ENCODE peak calls at places on chromosome 1, in six cellular contexts. One of them, this sample, is unnamed.

GRCh38 chr1:157969693-157970485 is 23.6 kb upstream of the KIRREL1 start:
- DNase-seq in mammary epithelial cell: peak; percentile 90
- DNase-seq in astrocyte: peak; percentile 82
- DNase-seq in Caco-2: peak; percentile 42
- DNase-seq in BJ: peak; percentile 55
- DNase-seq in kidney epithelial cell: no peak
- DNase-seq in this sample: peak; percentile 91

GRCh38 chr1:150820710-150821521 is 12.9 kb upstream of the CTSK start:
- DNase-seq in Caco-2: no peak
- DNase-seq in astrocyte: no peak
- DNase-seq in mammary epithelial cell: peak; percentile 23
- DNase-seq in BJ: no peak
- DNase-seq in kidney epithelial cell: no peak
- DNase-seq in this sample: peak; percentile 77

GRCh38 chr1:147821883-147822282 is 61.5 kb upstream of the GJA5 start:
- DNase-seq in astrocyte: peak; percentile 6
- DNase-seq in Caco-2: no peak
- DNase-seq in mammary epithelial cell: no peak
- DNase-seq in BJ: peak; percentile 35
- DNase-seq in kidney epithelial cell: no peak
- DNase-seq in this sample: no peak

GRCh38 chr1:79568411-79568810 is 561.9 kb upstream of the ADGRL4 start:
- DNase-seq in kidney epithelial cell: no peak
- DNase-seq in Caco-2: no peak
- DNase-seq in astrocyte: peak; percentile 13
- DNase-seq in mammary epithelial cell: peak; percentile 12
- DNase-seq in BJ: no peak
- DNase-seq in this sample: peak; percentile 52

GRCh38 chr1:234989019-234989418 is 139.6 kb downstream of the TOMM20 start:
- DNase-seq in BJ: no peak
- DNase-seq in Caco-2: no peak
- DNase-seq in kidney epithelial cell: no peak
- DNase-seq in astrocyte: no peak
- DNase-seq in mammary epithelial cell: no peak
- DNase-seq in this sample: no peak

GRCh38 chr1:218371927-218372672 is 27.0 kb downstream of the TGFB2 start:
- DNase-seq in mammary epithelial cell: no peak
- DNase-seq in BJ: peak; percentile 52
- DNase-seq in kidney epithelial cell: no peak
- DNase-seq in astrocyte: peak; percentile 70
- DNase-seq in Caco-2: no peak
- DNase-seq in this sample: no peak

GRCh38 chr1:202565890-202566289 is 144.4 kb downstream of the SYT2 start:
- DNase-seq in kidney epithelial cell: no peak
- DNase-seq in Caco-2: no peak
- DNase-seq in astrocyte: no peak
- DNase-seq in BJ: no peak
- DNase-seq in mammary epithelial cell: no peak
- DNase-seq in this sample: no peak

GRCh38 chr1:2967881-2968280 is 53.4 kb upstream of the ACTRT2 start:
- DNase-seq in BJ: no peak
- DNase-seq in Caco-2: no peak
- DNase-seq in astrocyte: no peak
- DNase-seq in mammary epithelial cell: no peak
- DNase-seq in kidney epithelial cell: no peak
- DNase-seq in this sample: no peak

GRCh38 chr1:45014403-45015028 is 2.5 kb downstream of the UROD start:
- DNase-seq in mammary epithelial cell: peak; percentile 49
- DNase-seq in BJ: no peak
- DNase-seq in kidney epithelial cell: peak; percentile 54
- DNase-seq in astrocyte: peak; percentile 55
- DNase-seq in Caco-2: peak; percentile 76
- DNase-seq in this sample: peak; percentile 69

GRCh38 chr1:147752531-147752930 is 7.9 kb downstream of the GJA5 start:
- DNase-seq in Caco-2: no peak
- DNase-seq in mammary epithelial cell: no peak
- DNase-seq in astrocyte: no peak
- DNase-seq in BJ: no peak
- DNase-seq in kidney epithelial cell: no peak
- DNase-seq in this sample: no peak

GRCh38 chr1:9960705-9961562 is 17.7 kb downstream of the NMNAT1 start:
- DNase-seq in BJ: no peak
- DNase-seq in Caco-2: no peak
- DNase-seq in astrocyte: no peak
- DNase-seq in kidney epithelial cell: no peak
- DNase-seq in mammary epithelial cell: no peak
- DNase-seq in this sample: no peak

GRCh38 chr1:199855580-199855979 is 171.9 kb upstream of the NR5A2 start:
- DNase-seq in BJ: no peak
- DNase-seq in mammary epithelial cell: peak; percentile 80
- DNase-seq in kidney epithelial cell: no peak
- DNase-seq in astrocyte: peak; percentile 60
- DNase-seq in Caco-2: no peak
- DNase-seq in this sample: peak; percentile 94

GRCh38 chr1:229756666-229757065 is 130.6 kb downstream of the URB2 start:
- DNase-seq in astrocyte: peak; percentile 92
- DNase-seq in Caco-2: no peak
- DNase-seq in kidney epithelial cell: peak; percentile 96
- DNase-seq in mammary epithelial cell: peak; percentile 68
- DNase-seq in BJ: peak; percentile 51
- DNase-seq in this sample: peak; percentile 53

GRCh38 chr1:3869751-3870301 is 12.6 kb downstream of the DFFB start:
- DNase-seq in Caco-2: peak; percentile 47
- DNase-seq in BJ: no peak
- DNase-seq in astrocyte: no peak
- DNase-seq in kidney epithelial cell: no peak
- DNase-seq in mammary epithelial cell: no peak
- DNase-seq in this sample: no peak

GRCh38 chr1:101290922-101291561 is 54.2 kb downstream of the S1PR1 start:
- DNase-seq in Caco-2: no peak
- DNase-seq in BJ: no peak
- DNase-seq in mammary epithelial cell: no peak
- DNase-seq in astrocyte: no peak
- DNase-seq in kidney epithelial cell: no peak
- DNase-seq in this sample: no peak

GRCh38 chr1:85578321-85579295 is 2.0 kb upstream of the CCN1 start:
- DNase-seq in astrocyte: peak; percentile 99
- DNase-seq in kidney epithelial cell: no peak
- DNase-seq in BJ: peak; percentile 97
- DNase-seq in Caco-2: no peak
- DNase-seq in mammary epithelial cell: no peak
- DNase-seq in this sample: no peak

GRCh38 chr1:70195342-70195741 is 10.0 kb downstream of the LRRC40 start:
- DNase-seq in Caco-2: no peak
- DNase-seq in astrocyte: no peak
- DNase-seq in BJ: no peak
- DNase-seq in kidney epithelial cell: no peak
- DNase-seq in mammary epithelial cell: no peak
- DNase-seq in this sample: no peak

GRCh38 chr1:54885237-54885679 is 1.7 kb downstream of the DHCR24 start:
- DNase-seq in mammary epithelial cell: no peak
- DNase-seq in BJ: no peak
- DNase-seq in astrocyte: no peak
- DNase-seq in Caco-2: no peak
- DNase-seq in kidney epithelial cell: no peak
- DNase-seq in this sample: peak; percentile 52
- H3K4me3 ChIP-seq in mammary epithelial cell: peak overlapping the region; percentile 76
- H3K4me3 ChIP-seq in BJ: no peak overlapping the region
- H3K4me3 ChIP-seq in astrocyte: peak overlapping the region; percentile 90
- H3K4me3 ChIP-seq in Caco-2: peak overlapping the region; percentile 98
- H3K4me3 ChIP-seq in kidney epithelial cell: peak overlapping the region; percentile 96
- H3K4me3 ChIP-seq in this sample: peak overlapping the region; percentile 94

DNA sequence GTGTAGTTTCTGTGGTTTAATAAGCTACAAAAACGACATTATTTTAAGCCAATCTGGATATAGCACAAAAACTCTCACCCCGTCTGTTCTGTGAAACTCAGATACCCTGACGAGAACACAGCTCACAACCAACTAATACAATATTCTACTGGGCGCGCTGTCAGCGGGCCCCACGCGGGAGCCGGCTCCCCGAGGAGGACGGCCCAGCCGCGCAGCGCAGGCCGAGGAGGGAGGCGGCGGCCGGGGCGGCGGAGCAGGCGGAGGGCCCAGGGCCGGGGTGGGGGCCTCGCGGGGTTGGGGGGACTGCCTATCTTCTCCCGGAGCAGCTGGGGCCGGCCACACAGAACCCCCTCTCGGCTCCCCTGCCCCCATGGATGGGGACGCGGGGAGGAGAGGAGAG is 87.2 kb upstream of the POU3F1 start:
- DNase-seq in BJ: no peak
- DNase-seq in kidney epithelial cell: no peak
- DNase-seq in Caco-2: no peak
- DNase-seq in mammary epithelial cell: no peak
- DNase-seq in astrocyte: no peak
- DNase-seq in this sample: no peak
- TF ChIP-seq CTCF in BJ: no peak
- TF ChIP-seq CTCF in kidney epithelial cell: no peak
- TF ChIP-seq CTCF in Caco-2: no peak
- TF ChIP-seq CTCF in mammary epithelial cell: no peak
- TF ChIP-seq CTCF in astrocyte: no peak
- TF ChIP-seq CTCF in this sample: no peak

GRCh38 chr1:17243274-17243673 is 5.6 kb upstream of the PADI3 start:
- DNase-seq in Caco-2: no peak
- DNase-seq in astrocyte: no peak
- DNase-seq in mammary epithelial cell: no peak
- DNase-seq in BJ: no peak
- DNase-seq in kidney epithelial cell: no peak
- DNase-seq in this sample: no peak
- H3K27me3 ChIP-seq in Caco-2: no peaks in the 10 kb centered on the region
- H3K27me3 ChIP-seq in astrocyte: no peaks in the 10 kb centered on the region
- H3K27me3 ChIP-seq in mammary epithelial cell: no peaks in the 10 kb centered on the region
- H3K27me3 ChIP-seq in BJ: no peaks in the 10 kb centered on the region
- H3K27me3 ChIP-seq in kidney epithelial cell: no peaks in the 10 kb centered on the region
- H3K27me3 ChIP-seq in this sample: no peaks in the 10 kb centered on the region

DNA sequence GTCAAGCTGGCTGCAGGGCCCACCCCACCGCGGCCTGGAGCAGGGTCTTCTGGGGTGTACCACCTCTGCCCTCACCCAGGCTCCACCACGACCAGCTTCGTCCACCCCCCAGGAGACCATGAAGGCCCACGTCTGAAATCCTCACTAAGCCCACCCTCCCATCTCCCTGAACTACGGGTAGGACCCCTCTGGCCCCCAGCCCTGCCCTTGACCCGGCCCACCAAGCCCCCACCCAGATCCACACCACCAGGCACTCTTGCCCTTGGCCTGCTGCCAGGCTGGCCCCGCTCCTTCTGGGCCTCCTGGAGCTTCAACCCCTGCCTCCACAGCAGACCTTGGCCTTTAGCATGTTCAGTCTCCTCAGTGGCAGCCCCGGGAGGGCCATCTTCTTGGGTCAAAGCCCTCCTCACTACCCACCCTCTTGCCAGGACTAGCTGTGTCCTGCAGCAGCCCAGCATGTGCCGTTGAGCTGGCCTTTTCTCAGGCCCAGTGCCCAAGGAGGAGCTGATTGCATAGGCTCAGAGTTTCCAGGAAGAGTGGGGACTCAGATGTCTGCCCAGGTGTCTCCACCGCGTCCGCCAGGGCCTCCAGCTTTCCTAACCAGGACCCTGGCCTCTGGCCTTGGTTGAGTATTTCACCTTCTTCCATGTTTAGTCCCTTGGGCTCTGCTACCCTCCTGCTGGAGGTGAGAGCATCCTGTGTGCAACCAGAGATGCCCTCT is 17.8 kb upstream of the SAMD11 start:
- DNase-seq in astrocyte: no peak
- DNase-seq in kidney epithelial cell: no peak
- DNase-seq in mammary epithelial cell: no peak
- DNase-seq in BJ: no peak
- DNase-seq in Caco-2: no peak
- DNase-seq in this sample: no peak
- H3K4me3 ChIP-seq in astrocyte: peak overlapping the region; percentile 59
- H3K4me3 ChIP-seq in kidney epithelial cell: no peak overlapping the region
- H3K4me3 ChIP-seq in mammary epithelial cell: no peak overlapping the region
- H3K4me3 ChIP-seq in BJ: no peak overlapping the region
- H3K4me3 ChIP-seq in Caco-2: no peak overlapping the region
- H3K4me3 ChIP-seq in this sample: no peak overlapping the region